ENCODE peak calls at places on chromosomes 2 and 18, in six cellular contexts. M is nephron progenitor cell, U is bronchial epithelial cell, S is left ventricle myocardium inferior, E is cardiac fibroblast, Y is GM12878. A is an unnamed sample.

GRCh38 chr2:181613241-181613640 is 43.7 kb downstream of the CERKL start:
- DNase-seq in M (no peak), U (no peak), S (no peak), E (no peak), Y (no peak), A (no peak)

GRCh38 chr2:177282101-177282573 is 17.6 kb upstream of the NFE2L2 start:
- DNase-seq in M (no peak), U (no peak), S (peak), E (no peak), Y (no peak), A (no peak)

GRCh38 chr18:76875390-76876330 is 53.3 kb downstream of the ZNF236 start:
- DNase-seq in M (peak), U (peak), S (no peak), E (peak), Y (no peak), A (no peak)

GRCh38 chr2:234570476-234570875 is 73.6 kb upstream of the ARL4C start:
- DNase-seq in M (no peak), U (no peak), S (no peak), E (no peak), Y (no peak), A (no peak)

GRCh38 chr2:25566694-25567093 is 106.7 kb downstream of the DTNB start:
- DNase-seq in M (no peak), U (no peak), S (no peak), E (peak), Y (peak), A (no peak)

GRCh38 chr2:206881708-206882335 is 57.5 kb upstream of the CPO start:
- DNase-seq in M (no peak), U (peak), S (no peak), E (no peak), Y (no peak), A (no peak)

GRCh38 chr18:433960-434359 is 66.5 kb downstream of the COLEC12 start:
- DNase-seq in M (no peak), U (peak), S (no peak), E (peak), Y (no peak), A (no peak)

GRCh38 chr2:239153806-239154591 is 246.8 kb downstream of the HDAC4 start:
- DNase-seq in M (no peak), U (no peak), S (peak), E (no peak), Y (no peak), A (peak)

GRCh38 chr2:191170773-191171172 is 20.0 kb upstream of the STAT4 start:
- DNase-seq in M (no peak), U (peak), S (no peak), E (peak), Y (no peak), A (no peak)

GRCh38 chr2:66544258-66544657 is 109.3 kb downstream of the MEIS1 start:
- DNase-seq in M (no peak), U (no peak), S (no peak), E (no peak), Y (no peak), A (no peak)

GRCh38 chr18:25233582-25234362 is 118.2 kb downstream of the ZNF521 start:
- DNase-seq in M (no peak), U (peak), S (no peak), E (peak), Y (no peak), A (no peak)

GRCh38 chr2:218887079-218887478 is 6.4 kb downstream of the WNT10A start:
- DNase-seq in M (no peak), U (no peak), S (no peak), E (no peak), Y (no peak), A (no peak)

GRCh38 chr2:55490554-55490953 is 29.0 kb upstream of the CFAP36 start:
- DNase-seq in M (no peak), U (peak), S (peak), E (peak), Y (no peak), A (peak)

GRCh38 chr2:99481941-99482340 is 7.9 kb downstream of the REV1 start:
- DNase-seq in M (peak), U (no peak), S (no peak), E (peak), Y (no peak), A (no peak)

DNA sequence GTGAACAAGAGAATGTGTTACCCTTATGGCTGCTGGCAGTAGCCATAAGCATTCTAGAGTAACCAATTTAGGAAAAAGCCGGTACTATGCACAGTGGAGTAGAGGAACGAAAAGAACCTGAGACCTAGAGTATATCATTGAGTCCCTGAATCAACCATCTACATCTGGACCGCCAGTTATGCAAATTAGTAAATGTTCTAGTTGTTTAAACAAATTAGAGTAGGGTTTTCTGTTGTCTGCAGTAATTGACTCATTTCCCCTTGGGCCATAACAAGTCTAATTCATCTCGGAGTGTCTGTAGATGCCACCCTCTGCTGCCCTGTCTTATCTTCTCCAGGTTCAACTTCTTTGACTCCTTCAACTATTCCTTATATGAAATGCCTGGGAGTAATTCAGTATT is 60.1 kb upstream of the CAPN13 start:
- DNase-seq in M (no peak), U (peak), S (no peak), E (no peak), Y (no peak), A (no peak)
- TF ChIP-seq CTCF in M (no peak), U (no peak), S (no peak), E (no peak), Y (no peak), A (no peak)

GRCh38 chr2:120373424-120373823 is 27.5 kb downstream of the INHBB start:
- DNase-seq in M (no peak), U (no peak), S (no peak), E (no peak), Y (no peak), A (no peak)
- TF ChIP-seq CTCF in M (no peak), U (no peak), S (no peak), E (no peak), Y (no peak), A (no peak)

GRCh38 chr18:7601249-7601620 is 34.1 kb downstream of the PTPRM start:
- DNase-seq in M (no peak), U (peak), S (no peak), E (peak), Y (no peak), A (no peak)
- TF ChIP-seq CTCF in M (no peak), U (no peak), S (no peak), E (peak), Y (no peak), A (no peak)

GRCh38 chr2:197249771-197250397 is 60.7 kb downstream of the ANKRD44 start:
- DNase-seq in M (no peak), U (no peak), S (no peak), E (no peak), Y (no peak), A (no peak)
- TF ChIP-seq CTCF in M (no peak), U (no peak), S (no peak), E (no peak), Y (no peak), A (no peak)

DNA sequence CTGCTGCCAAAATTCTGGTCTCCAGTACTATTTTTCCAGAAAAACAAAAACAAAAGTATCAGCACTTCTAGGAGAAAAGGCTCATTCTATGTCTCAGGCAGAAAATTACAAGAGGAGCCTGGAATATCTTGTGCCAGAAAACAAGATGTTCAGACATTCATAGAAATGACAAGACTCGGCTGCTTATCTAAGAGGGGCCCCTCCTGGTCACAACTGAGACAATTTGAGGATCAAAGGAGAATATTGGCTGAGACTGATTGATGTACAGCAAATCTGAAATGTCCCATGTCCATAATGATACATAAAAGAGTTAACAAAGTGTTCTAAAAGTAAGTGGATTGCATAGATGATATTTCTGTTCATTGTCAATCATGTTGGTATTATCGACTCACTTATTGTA is 2.4 kb upstream of the RPS7 start:
- DNase-seq in M (no peak), U (no peak), S (no peak), E (no peak), Y (no peak), A (no peak)
- TF ChIP-seq CTCF in M (no peak), U (no peak), S (no peak), E (no peak), Y (peak), A (no peak)

GRCh38 chr2:68646303-68646702 is 2.9 kb downstream of the PROKR1 start:
- DNase-seq in M (no peak), U (peak), S (no peak), E (no peak), Y (no peak), A (no peak)
- TF ChIP-seq CTCF in M (no peak), U (peak), S (no peak), E (no peak), Y (peak), A (no peak)

GRCh38 chr18:63701952-63702351 is 808 bp upstream of the SERPINB11 start:
- DNase-seq in M (no peak), U (no peak), S (no peak), E (no peak), Y (no peak), A (no peak)
- TF ChIP-seq CTCF in M (no peak), U (no peak), S (no peak), E (no peak), Y (no peak), A (no peak)

DNA sequence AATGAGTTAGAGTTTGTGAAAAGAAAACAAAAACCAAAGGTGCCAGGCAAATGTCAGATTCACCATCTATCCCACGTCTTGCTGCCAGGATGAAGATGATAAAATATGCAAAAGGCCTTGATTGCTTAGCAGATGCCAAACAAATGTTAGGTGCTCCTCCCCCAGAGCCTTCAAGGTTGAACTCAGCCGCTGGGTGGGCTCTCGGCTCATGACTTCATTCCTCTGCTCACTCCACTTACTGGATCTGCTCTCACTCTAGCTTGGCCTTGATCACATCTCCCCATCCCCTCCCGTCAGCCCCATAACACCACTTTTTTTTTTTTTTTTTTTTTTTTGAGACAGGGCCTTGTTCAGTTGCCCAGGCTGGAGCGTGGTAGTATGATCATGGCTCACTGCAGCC is 38.5 kb downstream of the SH2D6 start:
- DNase-seq in M (no peak), U (no peak), S (no peak), E (no peak), Y (no peak), A (no peak)
- TF ChIP-seq CTCF in M (no peak), U (no peak), S (no peak), E (no peak), Y (no peak), A (no peak)

A was measured in omental fat pad.